ENCODE peak calls at places on chromosomes 3 and 15, in six cellular contexts. D is lung, L is chondrocyte, Y is transverse colon, C is body of pancreas, F is retinal pigment epithelial cell. T is an unnamed sample.

GRCh38 chr3:193389335-193389734 is 10.8 kb upstream of the ATP13A5 start:
- DNase-seq in D (no peak), L (no peak), Y (no peak), C (no peak), F (no peak), T (no peak)

GRCh38 chr3:49422379-49423248 is at the start of gene AMT:
- DNase-seq in D (peak; percentile 50), L (no peak), Y (peak; percentile 61), C (peak; percentile 81), F (no peak), T (no peak)

GRCh38 chr15:35738370-35738769 is 192.4 kb upstream of the DPH6 start:
- DNase-seq in D (no peak), L (no peak), Y (no peak), C (no peak), F (no peak), T (no peak)

GRCh38 chr15:59798605-59798917 is 109.4 kb upstream of the BNIP2 start:
- DNase-seq in D (no peak), L (no peak), Y (no peak), C (no peak), F (no peak), T (no peak)

GRCh38 chr3:42803800-42804112 is 534 bp downstream of the HIGD1A start:
- DNase-seq in D (no peak), L (no peak), Y (peak; percentile 39), C (peak; percentile 48), F (no peak), T (no peak)

GRCh38 chr3:39126532-39127071 is 19.1 kb downstream of the TTC21A start:
- DNase-seq in D (no peak), L (peak; percentile 29), Y (peak; percentile 56), C (peak; percentile 71), F (peak; percentile 34), T (no peak)

GRCh38 chr3:125374996-125375941 is at the start of gene ZNF148:
- DNase-seq in D (peak; percentile 91), L (no peak), Y (peak; percentile 92), C (peak; percentile 92), F (peak; percentile 52), T (peak; percentile 95)

GRCh38 chr3:55522077-55522476 is 35.0 kb upstream of the WNT5A start:
- DNase-seq in D (no peak), L (no peak), Y (no peak), C (no peak), F (no peak), T (no peak)

GRCh38 chr15:101206173-101206572 is 45.7 kb downstream of the CHSY1 start:
- DNase-seq in D (no peak), L (no peak), Y (no peak), C (no peak), F (no peak), T (no peak)

GRCh38 chr3:17629400-17629799 is 113.0 kb downstream of the TBC1D5 start:
- DNase-seq in D (no peak), L (no peak), Y (no peak), C (no peak), F (no peak), T (no peak)

GRCh38 chr3:115518100-115518852 is 105.0 kb upstream of the GAP43 start:
- DNase-seq in D (peak; percentile 42), L (no peak), Y (no peak), C (peak; percentile 29), F (peak; percentile 54), T (no peak)

GRCh38 chr3:4714045-4714444 is 220.9 kb downstream of the ITPR1 start:
- DNase-seq in D (no peak), L (no peak), Y (peak; percentile 21), C (no peak), F (no peak), T (no peak)

GRCh38 chr3:38136272-38136806 is 588 bp downstream of the ACAA1 start:
- DNase-seq in D (no peak), L (no peak), Y (peak; percentile 37), C (peak; percentile 72), F (no peak), T (no peak)

GRCh38 chr3:40417845-40418543 is 31.0 kb downstream of the ENTPD3 start:
- DNase-seq in D (no peak), L (no peak), Y (no peak), C (no peak), F (no peak), T (no peak)

GRCh38 chr3:57206423-57206822 is 6.6 kb upstream of the HESX1 start:
- DNase-seq in D (no peak), L (no peak), Y (no peak), C (no peak), F (no peak), T (no peak)

GRCh38 chr3:157789162-157789561 is 285.9 kb upstream of the VEPH1 start:
- DNase-seq in D (no peak), L (no peak), Y (no peak), C (no peak), F (no peak), T (no peak)

GRCh38 chr15:76060098-76060989 is 559 bp downstream of the TMEM266 start:
- DNase-seq in D (no peak), L (no peak), Y (no peak), C (no peak), F (no peak), T (no peak)

GRCh38 chr15:78216276-78217229 is 17.8 kb downstream of the ACSBG1 start:
- DNase-seq in D (peak; percentile 79), L (no peak), Y (peak; percentile 93), C (peak; percentile 98), F (no peak), T (no peak)

GRCh38 chr15:74278269-74278668 is 42.1 kb downstream of the CCDC33 start:
- DNase-seq in D (no peak), L (no peak), Y (no peak), C (no peak), F (no peak), T (no peak)

GRCh38 chr15:39704235-39704634 is 78.4 kb downstream of the FSIP1 start:
- DNase-seq in D (no peak), L (no peak), Y (no peak), C (no peak), F (no peak), T (no peak)

GRCh38 chr15:90619939-90620338 is 90.2 kb downstream of the CRTC3 start:
- DNase-seq in D (no peak), L (no peak), Y (no peak), C (no peak), F (no peak), T (no peak)

GRCh38 chr3:110815008-110815583 is 256.5 kb upstream of the NECTIN3 start:
- DNase-seq in D (no peak), L (no peak), Y (no peak), C (no peak), F (no peak), T (no peak)

GRCh38 chr3:159947220-159947619 is 41.4 kb upstream of the IL12A start:
- DNase-seq in D (no peak), L (no peak), Y (no peak), C (no peak), F (peak; percentile 65), T (no peak)

DNA sequence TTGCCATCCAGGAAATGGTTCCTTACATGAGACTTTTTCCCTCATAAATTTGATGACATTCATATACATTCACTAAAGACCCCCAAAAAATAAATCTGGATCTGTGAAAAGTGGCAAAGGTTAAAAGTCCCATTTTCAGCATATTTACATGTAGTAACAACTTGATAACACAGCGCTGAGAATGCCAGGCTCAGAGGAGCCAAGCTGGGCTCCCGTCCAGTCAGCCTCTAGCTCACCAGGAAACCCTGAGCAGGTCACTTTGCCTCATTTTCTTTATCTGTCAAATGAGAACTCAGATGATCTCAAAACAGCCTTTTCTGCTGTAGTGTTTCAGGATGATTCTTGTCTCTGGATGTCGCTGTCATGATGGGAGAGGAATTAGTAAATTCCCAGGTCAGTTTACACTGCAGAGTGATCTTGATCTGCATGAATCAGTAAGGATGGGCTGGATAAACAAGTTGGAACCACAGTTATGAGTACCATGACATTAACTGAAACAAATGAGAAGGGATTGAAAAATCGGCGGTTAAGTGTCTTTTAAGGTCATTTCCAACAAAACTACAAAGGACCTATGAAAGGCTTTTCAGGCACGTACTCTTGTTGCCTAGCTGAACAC is 82.8 kb downstream of the PPARG start:
- DNase-seq in D (no peak), L (no peak), Y (no peak), C (no peak), F (no peak), T (no peak)
- TF ChIP-seq CTCF in D (no peak), L (no peak), Y (no peak), C (no peak), F (no peak), T (no peak)

GRCh38 chr3:194867270-194867983 is 181.7 kb downstream of the FAM43A start:
- DNase-seq in D (no peak), L (no peak), Y (peak; percentile 68), C (peak; percentile 51), F (no peak), T (no peak)

GRCh38 chr3:194870394-194871110 is 184.9 kb downstream of the FAM43A start:
- DNase-seq in D (no peak), L (no peak), Y (peak; percentile 69), C (no peak), F (no peak), T (no peak)

GRCh38 chr3:194868831-194869230 is 183.1 kb downstream of the FAM43A start:
- DNase-seq in D (no peak), L (no peak), Y (no peak), C (no peak), F (no peak), T (no peak)

GRCh38 chr3:194871143-194871863 is 185.6 kb downstream of the FAM43A start:
- DNase-seq in D (no peak), L (peak; percentile 98), Y (peak; percentile 88), C (peak; percentile 69), F (peak; percentile 39), T (peak; percentile 96)

GRCh38 chr3:194869482-194870169 is 183.9 kb downstream of the FAM43A start:
- DNase-seq in D (no peak), L (no peak), Y (no peak), C (no peak), F (peak; percentile 34), T (no peak)
- TF ChIP-seq CTCF in D (no peak), L (peak; percentile 28), Y (no peak), C (no peak), F (peak; percentile 9), T (no peak)

DNA sequence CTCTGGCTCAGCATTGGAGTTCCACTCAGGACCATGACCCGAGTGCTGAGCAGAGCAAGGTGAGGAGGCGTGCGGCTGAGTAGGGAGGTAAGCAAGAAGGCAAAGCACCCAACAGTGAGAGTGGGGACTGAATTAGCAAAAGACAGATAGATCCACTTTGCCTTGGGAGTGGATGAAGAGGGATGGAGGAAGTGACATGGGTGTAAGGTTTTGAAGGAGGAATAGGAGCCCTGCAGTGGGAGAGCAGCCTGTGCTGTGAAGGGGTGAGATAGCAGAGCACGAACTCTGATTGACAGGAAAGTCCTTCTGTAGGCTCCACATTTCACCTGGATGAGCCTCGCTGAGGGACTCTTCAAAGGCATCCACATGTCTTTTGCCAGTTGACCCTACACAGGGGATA is 522.6 kb downstream of the NTRK3 start:
- DNase-seq in D (no peak), L (no peak), Y (no peak), C (no peak), F (no peak), T (no peak)
- TF ChIP-seq CTCF in D (no peak), L (no peak), Y (no peak), C (no peak), F (no peak), T (no peak)

DNA sequence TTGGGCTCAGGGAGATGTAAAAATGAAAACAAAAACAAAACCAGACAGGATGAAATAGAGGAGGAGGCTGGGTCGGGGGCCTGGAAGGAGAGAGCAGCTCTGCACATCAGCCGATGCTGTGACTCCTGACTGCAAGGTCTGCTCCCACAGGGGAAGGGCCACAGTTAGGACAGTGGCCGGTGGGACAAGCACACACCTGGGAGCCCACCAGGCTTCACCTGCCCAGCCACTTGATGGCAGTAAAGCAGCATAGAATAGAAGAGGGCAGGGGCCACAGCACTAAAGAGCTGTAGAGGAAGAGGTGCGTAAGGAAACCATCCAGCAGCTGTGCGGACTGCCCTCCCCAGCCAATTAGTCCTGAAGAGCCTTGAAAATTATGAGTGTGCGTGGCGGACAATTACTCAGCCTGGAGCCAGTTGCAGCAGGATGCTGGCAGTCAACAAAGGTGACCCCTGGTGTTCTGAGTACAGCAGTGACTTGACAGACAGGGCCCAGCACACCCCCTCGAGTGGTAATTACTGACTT is 29.8 kb downstream of the ALS2CL start:
- DNase-seq in D (no peak), L (peak; percentile 67), Y (peak; percentile 6), C (no peak), F (no peak), T (no peak)
- TF ChIP-seq CTCF in D (no peak), L (peak; percentile 32), Y (no peak), C (no peak), F (peak; percentile 26), T (peak; percentile 24)